ENCODE peak calls at places on chromosomes 3 and 15, in seven cellular contexts. D is IMR-90, Z is endothelial cell of umbilical vein, M is body of pancreas, R is transverse colon, L is stomach, W is esophagus squamous epithelium. V is an unnamed sample. For H3K36me3, the result is how much of the 10 kb centered on the place peaks cover.

GRCh38 chr15:42079401-42079908 is 14.9 kb downstream of the PLA2G4D start:
- DNase-seq in L (peak), D (no peak), W (no peak), M (no peak), R (no peak), Z (no peak), V (no peak)

GRCh38 chr3:56899851-56900250 is 98.1 kb upstream of the ARHGEF3 start:
- DNase-seq in Z (no peak), W (no peak), R (no peak), D (no peak), M (no peak), L (no peak), V (no peak)

GRCh38 chr15:98727115-98728040 is 79.0 kb downstream of the IGF1R start:
- DNase-seq in R (peak), W (no peak), M (peak), D (peak), L (peak), Z (peak), V (peak)

GRCh38 chr3:173371848-173372487 is 25.6 kb upstream of the NLGN1 start:
- DNase-seq in D (peak), L (no peak), M (peak), W (no peak), R (no peak), Z (peak), V (peak)

GRCh38 chr3:182258538-182259177 is 534.6 kb upstream of the ATP11B start:
- DNase-seq in L (no peak), W (no peak), D (no peak), R (no peak), Z (peak), M (no peak), V (no peak)

GRCh38 chr3:61065451-61066011 is 185.7 kb downstream of the FHIT start:
- DNase-seq in Z (no peak), M (no peak), D (no peak), L (no peak), W (no peak), R (no peak), V (no peak)

GRCh38 chr15:89823836-89824606 is 9.4 kb upstream of the ANPEP start:
- DNase-seq in D (no peak), W (no peak), M (no peak), R (no peak), L (no peak), Z (no peak), V (no peak)

GRCh38 chr3:22091329-22091728 is 340.3 kb upstream of the ZNF385D start:
- DNase-seq in R (no peak), D (no peak), L (no peak), M (no peak), Z (no peak), W (no peak), V (no peak)

GRCh38 chr15:88389120-88389519 is 78.1 kb downstream of the MRPL46 start:
- DNase-seq in D (no peak), L (no peak), R (no peak), W (no peak), M (no peak), Z (no peak), V (no peak)

GRCh38 chr3:15205934-15206661 is at the start of gene CAPN7:
- DNase-seq in R (peak), Z (peak), W (no peak), M (peak), D (peak), L (peak), V (peak)

GRCh38 chr3:191774485-191774884 is 313.5 kb downstream of the PYDC2 start:
- DNase-seq in W (no peak), L (no peak), M (no peak), D (no peak), R (no peak), Z (no peak), V (no peak)

GRCh38 chr3:10762116-10762515 is 53.9 kb upstream of the SLC6A11 start:
- DNase-seq in L (no peak), W (no peak), R (no peak), D (no peak), M (no peak), Z (no peak), V (no peak)

GRCh38 chr3:87397210-87397609 is 120.8 kb upstream of the POU1F1 start:
- DNase-seq in W (no peak), L (no peak), D (peak), Z (peak), M (no peak), R (no peak), V (no peak)

GRCh38 chr15:29071907-29072273 is 186.1 kb downstream of the APBA2 start:
- DNase-seq in D (no peak), Z (no peak), M (no peak), W (no peak), R (no peak), L (no peak), V (no peak)

GRCh38 chr3:62562017-62562416 is 188.7 kb upstream of the FEZF2 start:
- DNase-seq in M (no peak), Z (peak), D (peak), L (no peak), R (no peak), W (no peak), V (no peak)

GRCh38 chr3:114557791-114558190 is 264.0 kb downstream of the TIGIT start:
- DNase-seq in L (no peak), D (peak), R (no peak), M (no peak), Z (no peak), W (no peak), V (no peak)

GRCh38 chr15:29712149-29712885 is 110.0 kb downstream of the TJP1 start:
- DNase-seq in L (no peak), M (no peak), Z (no peak), D (no peak), W (no peak), R (no peak), V (no peak)

GRCh38 chr3:184637705-184638104 is 74.2 kb downstream of the MAGEF1 start:
- DNase-seq in D (no peak), M (no peak), W (no peak), L (no peak), Z (no peak), R (no peak), V (no peak)

GRCh38 chr3:45981321-45982038 is 14.1 kb downstream of the FYCO1 start:
- DNase-seq in M (no peak), L (no peak), Z (no peak), W (no peak), R (no peak), D (peak), V (no peak)

GRCh38 chr15:92667291-92667904 is 11.8 kb upstream of the FAM174B start:
- DNase-seq in Z (no peak), W (no peak), R (no peak), M (no peak), D (no peak), L (no peak), V (no peak)

GRCh38 chr3:128215800-128216495 is 62.7 kb downstream of the EEFSEC start:
- DNase-seq in Z (no peak), D (peak), W (no peak), L (no peak), R (no peak), M (no peak), V (no peak)

GRCh38 chr15:89075121-89075640 is 13.1 kb upstream of the ABHD2 start:
- DNase-seq in L (no peak), D (no peak), Z (no peak), W (no peak), R (no peak), M (no peak), V (no peak)

GRCh38 chr3:77917225-77917624 is 877.3 kb downstream of the ROBO2 start:
- DNase-seq in R (no peak), Z (no peak), W (no peak), M (no peak), D (no peak), L (no peak), V (no peak)

GRCh38 chr15:99432271-99433025 is 133.3 kb upstream of the MEF2A start:
- DNase-seq in M (no peak), W (no peak), R (peak), Z (no peak), L (no peak), D (no peak), V (no peak)

GRCh38 chr3:48413611-48414010 is 16.3 kb downstream of the PLXNB1 start:
- DNase-seq in R (no peak), W (no peak), Z (no peak), L (no peak), M (no peak), D (no peak), V (no peak)

GRCh38 chr15:74402873-74403589 is 30.7 kb downstream of the SEMA7A start:
- DNase-seq in D (no peak), R (peak), M (peak), Z (no peak), W (no peak), L (peak), V (no peak)

GRCh38 chr3:36904641-36905040 is 40.2 kb downstream of the TRANK1 start:
- DNase-seq in D (peak), Z (no peak), M (peak), R (no peak), L (no peak), W (no peak), V (no peak)

DNA sequence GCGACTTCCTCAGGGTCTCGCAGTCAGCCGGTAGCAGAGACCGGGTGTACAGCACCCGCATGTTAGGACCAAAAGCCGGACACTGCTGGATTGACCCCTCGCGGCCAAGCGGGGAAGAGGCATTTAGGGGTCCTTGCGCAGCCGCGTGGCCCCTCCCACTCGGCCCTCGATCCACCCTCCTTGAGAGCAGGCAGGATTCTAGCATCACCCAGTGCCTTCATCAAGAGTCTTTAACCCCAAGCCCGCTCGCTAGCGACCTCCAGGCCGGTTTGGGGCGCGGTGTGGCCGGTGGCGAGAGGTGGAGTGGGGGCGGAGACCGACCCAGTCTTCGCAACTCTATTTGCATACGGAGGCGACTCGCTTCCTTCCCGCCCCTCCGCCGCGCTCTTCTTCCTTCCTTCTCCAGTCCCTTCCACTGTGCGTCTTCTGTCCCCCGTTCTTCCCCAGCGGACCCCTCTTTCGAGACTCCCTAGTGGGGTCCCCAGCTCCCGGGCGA is at the start of gene ST6GAL1:
- DNase-seq in Z (peak), L (peak), R (peak), M (peak), W (peak), D (peak), V (peak)
- TF ChIP-seq POLR2A in Z (peak), L (no peak), R (peak), M (peak), W (peak), D (no peak), V (peak)

DNA sequence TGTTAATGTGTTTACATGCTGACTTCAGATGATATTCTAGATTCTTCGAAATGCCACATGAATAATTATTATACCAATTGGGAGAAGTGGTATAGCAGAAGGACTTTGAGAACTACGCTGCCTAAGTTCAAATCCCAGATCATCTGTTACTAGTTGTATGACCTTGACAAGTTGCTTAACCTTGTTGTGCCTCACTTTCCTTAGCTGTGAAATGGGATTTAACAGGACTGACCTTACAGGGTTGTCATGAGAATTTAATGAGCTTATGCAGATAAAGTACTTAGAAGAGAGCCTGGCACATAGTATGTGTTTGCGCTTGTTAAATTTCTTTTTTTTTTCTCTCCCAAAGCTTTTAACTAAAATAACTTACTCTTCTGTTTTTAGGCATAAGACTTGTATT is 24.4 kb downstream of the WDR76 start:
- DNase-seq in W (no peak), D (no peak), M (no peak), Z (no peak), L (no peak), R (no peak), V (no peak)
- H3K36me3 ChIP-seq in W (half or more), D (under half), M (under half), Z (under half), L (under half), R (under half), V (under half)

GRCh38 chr3:12994607-12995388 is 78.4 kb downstream of the IQSEC1 start:
- DNase-seq in D (peak), L (peak), M (peak), W (peak), R (peak), Z (peak), V (peak)
- TF ChIP-seq POLR2A in D (no peak), L (peak), M (peak), W (peak), R (peak), Z (no peak), V (peak)

GRCh38 chr3:112233083-112233482 is 60.9 kb downstream of the SLC9C1 start:
- DNase-seq in D (no peak), W (no peak), Z (no peak), M (no peak), L (no peak), R (no peak), V (no peak)

GRCh38 chr3:112230033-112230432 is 64.0 kb downstream of the SLC9C1 start:
- DNase-seq in W (no peak), L (no peak), D (no peak), Z (no peak), M (no peak), R (no peak), V (no peak)

GRCh38 chr3:112228786-112229185 is 65.2 kb downstream of the SLC9C1 start:
- DNase-seq in R (no peak), M (no peak), W (no peak), Z (no peak), D (no peak), L (no peak), V (no peak)

GRCh38 chr3:112231727-112232126 is 62.3 kb downstream of the SLC9C1 start:
- DNase-seq in M (no peak), R (no peak), L (no peak), Z (no peak), D (no peak), W (no peak), V (no peak)
- H3K36me3 ChIP-seq in M (under half), R (under half), L (under half), Z (under half), D (under half), W (under half), V (under half)

DNA sequence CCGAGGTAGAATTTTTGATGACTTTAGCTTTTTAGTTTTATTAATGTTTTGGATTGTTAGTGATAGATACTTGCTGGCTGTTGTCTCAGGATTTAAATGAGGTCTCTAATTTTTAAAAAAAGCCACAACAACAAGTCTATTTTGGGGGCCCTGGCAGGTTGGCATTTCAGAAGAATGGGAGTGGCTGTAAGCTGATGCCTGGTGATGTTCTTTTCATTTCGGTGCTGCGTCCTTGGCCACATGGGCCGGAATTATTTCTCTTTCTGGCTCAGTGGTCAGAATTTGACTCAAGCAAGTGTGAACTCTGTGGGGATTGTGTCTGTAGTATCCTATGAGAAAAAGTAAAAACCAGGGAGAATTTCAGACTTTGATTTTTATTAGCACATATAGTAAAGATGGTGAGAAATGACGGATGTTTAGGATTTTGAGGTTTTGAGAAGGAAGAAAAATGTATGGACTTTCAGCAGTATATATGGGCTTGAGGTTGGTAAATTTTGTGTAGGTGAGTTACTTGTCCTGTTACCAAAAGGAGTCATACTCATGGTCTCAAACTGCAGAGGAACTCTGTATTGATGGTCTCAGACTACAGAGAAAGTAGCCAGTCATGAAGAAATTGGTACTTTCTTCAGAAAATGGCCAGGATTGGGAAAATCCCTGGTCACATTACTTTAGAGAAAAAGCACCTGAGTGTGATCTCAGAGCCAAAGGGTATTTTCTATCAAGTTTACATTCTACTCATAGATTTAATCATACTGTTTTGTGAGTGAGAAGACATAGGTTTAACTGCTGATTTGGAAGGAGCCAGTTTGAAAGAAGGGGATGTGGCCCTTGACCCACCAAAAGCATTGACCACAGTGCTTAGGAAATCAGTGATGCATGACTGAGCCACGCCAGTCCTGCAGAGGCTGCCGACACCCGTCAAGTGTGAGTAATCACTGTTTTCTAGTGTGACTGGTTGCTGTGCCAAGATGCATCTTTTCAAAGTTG is 203.3 kb downstream of the AKAP13 start:
- DNase-seq in L (peak), D (peak), Z (peak), W (no peak), M (peak), R (peak), V (no peak)
- TF ChIP-seq POLR2A in L (no peak), D (no peak), Z (no peak), W (peak), M (no peak), R (peak), V (no peak)

DNA sequence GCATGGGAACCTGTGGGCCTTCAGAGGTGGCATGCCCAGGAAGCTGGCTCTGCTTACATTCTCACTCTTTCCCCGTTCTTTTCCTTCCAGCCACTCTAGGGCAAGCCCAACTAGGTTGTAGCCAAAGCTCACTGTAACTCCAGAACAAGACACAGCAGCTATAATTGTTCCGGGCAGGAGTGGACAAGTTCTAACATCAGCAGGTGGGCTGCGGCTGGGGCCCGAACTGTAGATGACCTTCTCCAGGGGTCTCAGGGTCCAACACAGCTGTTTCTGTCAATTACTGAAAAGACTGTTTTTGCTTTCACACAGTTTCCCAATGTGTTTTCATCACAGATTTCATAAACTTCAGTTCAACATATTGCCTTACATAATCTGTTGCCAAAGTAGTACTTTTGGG is 11.5 kb downstream of the RASGRP1 start:
- DNase-seq in D (no peak), R (no peak), L (no peak), Z (no peak), M (no peak), W (no peak), V (no peak)
- H3K36me3 ChIP-seq in D (under half), R (under half), L (under half), Z (under half), M (under half), W (under half), V (under half)

DNA sequence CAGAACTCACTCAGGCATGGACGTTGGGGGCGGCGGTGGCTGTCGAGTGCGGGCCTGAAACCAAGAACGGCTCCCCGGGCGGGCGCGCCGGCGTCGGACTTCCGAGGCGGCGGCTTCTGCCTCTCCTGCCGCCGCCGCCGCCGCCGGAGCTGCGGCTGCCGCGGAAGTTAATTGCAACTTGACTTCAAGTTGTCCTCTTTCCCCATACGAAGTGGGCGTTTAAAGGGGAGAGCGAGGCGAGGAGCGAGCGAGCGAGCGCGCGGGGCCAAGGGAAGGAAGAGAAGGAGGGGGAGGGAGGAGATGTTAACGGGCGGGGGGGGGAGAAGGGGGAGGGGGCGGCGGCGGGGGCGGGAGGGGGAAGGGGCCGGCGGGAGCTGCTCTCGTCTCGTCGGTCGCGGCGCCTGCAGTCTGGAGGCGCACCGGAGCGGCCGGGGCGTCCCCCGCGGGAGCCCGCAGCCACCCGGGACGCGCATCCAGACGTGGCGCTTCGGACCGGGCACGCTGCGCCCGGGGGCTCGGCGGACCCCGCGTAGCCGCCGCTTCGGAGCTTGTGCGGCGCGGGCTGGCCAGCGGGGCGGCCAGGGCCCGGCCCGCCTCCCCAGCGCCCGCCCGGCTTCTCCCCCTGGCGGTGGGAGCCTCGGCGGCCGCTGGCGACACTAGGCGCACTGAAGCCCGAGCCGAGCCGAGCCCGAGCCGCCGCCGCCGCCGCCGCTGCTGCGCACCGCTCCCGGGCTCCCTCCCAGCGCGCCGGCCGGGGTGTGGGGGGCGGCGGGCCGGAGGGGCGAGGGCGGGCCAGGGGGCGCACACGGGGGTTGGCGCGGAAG is 19.7 kb upstream of the SATB1 start:
- DNase-seq in Z (peak), W (no peak), L (peak), M (peak), R (peak), D (peak), V (peak)
- TF ChIP-seq POLR2A in Z (no peak), W (peak), L (no peak), M (peak), R (no peak), D (no peak), V (no peak)

DNA sequence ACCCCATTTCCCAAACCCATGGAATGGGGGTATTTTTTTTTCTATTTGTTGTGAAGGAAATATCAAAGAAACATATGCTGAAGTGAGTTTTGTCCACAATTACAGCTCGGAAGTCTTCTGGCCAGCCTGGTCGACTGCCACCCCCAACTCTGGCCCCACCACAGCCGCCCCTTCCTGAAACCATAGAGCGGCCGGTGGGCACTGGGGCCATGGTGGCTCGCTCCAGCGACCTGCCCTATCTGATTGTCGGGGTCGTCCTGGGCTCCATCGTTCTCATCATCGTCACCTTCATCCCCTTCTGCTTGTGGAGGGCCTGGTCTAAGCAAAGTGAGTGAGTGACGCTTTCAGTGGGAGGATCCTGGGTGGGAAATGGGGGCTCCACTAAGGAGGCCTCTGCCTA is 71.9 kb downstream of the BOC start:
- DNase-seq in M (no peak), W (no peak), D (no peak), L (no peak), R (no peak), Z (no peak), V (no peak)
- H3K36me3 ChIP-seq in M (under half), W (half or more), D (half or more), L (under half), R (under half), Z (under half), V (under half)

V was measured in prostate gland.